ENCODE peak calls at places on chromosomes 3 and 15, in six cellular contexts. R is left lung, O is ovary, M is mesenchymal stem cell, D is NT2/D1, J is A673. S is an unnamed sample.

GRCh38 chr3:62480056-62480455 is 106.7 kb upstream of the FEZF2 start:
- DNase-seq in R (no peak), O (no peak), M (no peak), D (no peak), J (no peak), S (no peak)

GRCh38 chr15:36332301-36332700 is 247.1 kb upstream of the CDIN1 start:
- DNase-seq in R (no peak), O (no peak), M (peak; percentile 67), D (no peak), J (no peak), S (no peak)

GRCh38 chr15:95277266-95277665 is 1045.9 kb downstream of the MCTP2 start:
- DNase-seq in R (no peak), O (no peak), M (peak; percentile 86), D (no peak), J (no peak), S (no peak)

GRCh38 chr3:118380576-118380975 is 654.1 kb downstream of the IGSF11 start:
- DNase-seq in R (no peak), O (no peak), M (no peak), D (no peak), J (peak; percentile 3), S (no peak)

GRCh38 chr15:71732636-71733035 is 77.7 kb upstream of the NR2E3 start:
- DNase-seq in R (no peak), O (no peak), M (no peak), D (no peak), J (no peak), S (no peak)

GRCh38 chr3:62229201-62229600 is 144.1 kb downstream of the FEZF2 start:
- DNase-seq in R (no peak), O (no peak), M (no peak), D (no peak), J (no peak), S (no peak)

GRCh38 chr3:32334675-32335074 is 57.0 kb upstream of the CMTM7 start:
- DNase-seq in R (no peak), O (no peak), M (no peak), D (no peak), J (no peak), S (no peak)

GRCh38 chr3:51336261-51336660 is 48.8 kb upstream of the MANF start:
- DNase-seq in R (no peak), O (no peak), M (no peak), D (no peak), J (no peak), S (no peak)

GRCh38 chr3:165466856-165467255 is 270.7 kb upstream of the SLITRK3 start:
- DNase-seq in R (no peak), O (no peak), M (peak; percentile 42), D (no peak), J (no peak), S (no peak)

GRCh38 chr3:64067510-64068346 is 44.4 kb upstream of the PSMD6 start:
- DNase-seq in R (no peak), O (no peak), M (no peak), D (no peak), J (no peak), S (no peak)

GRCh38 chr15:44096596-44096995 is 98.5 kb downstream of the FRMD5 start:
- DNase-seq in R (no peak), O (no peak), M (no peak), D (no peak), J (no peak), S (no peak)

GRCh38 chr15:71810256-71811035 is at the start of gene NR2E3:
- DNase-seq in R (peak; percentile 61), O (no peak), M (no peak), D (no peak), J (no peak), S (peak; percentile 97)

GRCh38 chr3:147699175-147699838 is 290.1 kb downstream of the ZIC1 start:
- DNase-seq in R (no peak), O (no peak), M (peak; percentile 23), D (no peak), J (peak; percentile 33), S (no peak)

GRCh38 chr3:45580142-45580541 is 14.4 kb upstream of the LIMD1 start:
- DNase-seq in R (no peak), O (no peak), M (no peak), D (no peak), J (no peak), S (peak; percentile 84)

GRCh38 chr3:110314512-110315114 is 757.0 kb upstream of the NECTIN3 start:
- DNase-seq in R (no peak), O (peak; percentile 53), M (peak; percentile 68), D (peak; percentile 73), J (peak; percentile 81), S (peak; percentile 45)

GRCh38 chr15:101542306-101543025 is 53.0 kb upstream of the PCSK6 start:
- DNase-seq in R (no peak), O (no peak), M (no peak), D (no peak), J (peak; percentile 37), S (no peak)

GRCh38 chr3:135197856-135198255 is 402.8 kb downstream of the EPHB1 start:
- DNase-seq in R (no peak), O (no peak), M (no peak), D (no peak), J (no peak), S (no peak)

GRCh38 chr3:135197246-135197645 is 402.2 kb downstream of the EPHB1 start:
- DNase-seq in R (no peak), O (no peak), M (no peak), D (no peak), J (no peak), S (no peak)

GRCh38 chr3:135203026-135203425 is 408.0 kb downstream of the EPHB1 start:
- DNase-seq in R (no peak), O (no peak), M (no peak), D (no peak), J (no peak), S (no peak)

GRCh38 chr3:135199137-135199536 is 404.1 kb downstream of the EPHB1 start:
- DNase-seq in R (no peak), O (no peak), M (no peak), D (no peak), J (no peak), S (no peak)
- H3K4me1 ChIP-seq in R (no peaks in the 10 kb centered on the region), O (no peaks in the 10 kb centered on the region), M (no peaks in the 10 kb centered on the region), D (no peaks in the 10 kb centered on the region), J (no peaks in the 10 kb centered on the region), S (no peaks in the 10 kb centered on the region)

DNA sequence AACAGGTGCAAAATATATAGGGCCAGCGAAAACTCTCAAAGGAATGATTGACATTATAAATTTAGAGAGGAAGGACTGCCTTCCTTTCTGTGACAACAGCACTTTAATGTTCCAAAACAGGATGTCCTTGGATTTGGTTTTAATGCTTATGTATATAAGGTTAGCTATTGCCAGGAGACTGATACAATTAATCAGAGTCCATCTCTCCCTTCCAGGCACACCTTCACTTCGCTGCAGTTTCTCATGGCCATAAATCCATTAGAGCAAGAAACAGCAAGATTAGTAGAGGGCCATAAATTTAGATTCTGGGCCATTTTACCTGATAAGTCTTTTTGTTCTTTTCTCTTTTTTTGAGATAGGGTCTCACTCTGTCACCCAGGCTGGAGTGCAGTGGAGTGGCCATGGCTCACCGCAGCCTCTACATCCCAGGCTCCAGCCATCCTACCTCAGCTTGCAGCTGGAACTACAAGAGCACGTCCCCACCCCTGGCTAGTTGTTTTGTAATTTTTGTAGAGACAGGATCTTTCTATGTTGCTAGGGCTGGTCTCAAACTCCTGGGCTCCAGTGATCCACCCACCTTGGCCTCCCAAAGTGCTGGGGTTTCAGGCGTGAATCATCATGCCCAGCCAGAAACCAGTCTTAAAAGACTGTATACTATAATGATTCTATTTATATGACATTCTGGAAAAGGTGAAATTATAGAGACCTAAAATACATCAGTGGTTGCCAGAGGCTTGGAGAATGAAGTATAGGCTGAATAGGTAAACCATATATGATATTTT is 15.7 kb upstream of the TFRC start:
- DNase-seq in R (no peak), O (no peak), M (no peak), D (no peak), J (no peak), S (no peak)
- H3K4me3 ChIP-seq in R (no peak overlapping the region), O (no peak overlapping the region), M (no peak overlapping the region), D (no peak overlapping the region), J (no peak overlapping the region), S (no peak overlapping the region)

GRCh38 chr3:56795097-56795806 is 6.5 kb downstream of the ARHGEF3 start:
- DNase-seq in R (no peak), O (no peak), M (peak; percentile 86), D (no peak), J (no peak), S (no peak)

GRCh38 chr3:56799251-56799882 is 2.4 kb downstream of the ARHGEF3 start:
- DNase-seq in R (no peak), O (no peak), M (peak; percentile 73), D (no peak), J (peak; percentile 51), S (peak; percentile 41)

GRCh38 chr3:56796202-56796601 is 5.5 kb downstream of the ARHGEF3 start:
- DNase-seq in R (no peak), O (no peak), M (peak; percentile 81), D (no peak), J (no peak), S (no peak)

GRCh38 chr3:56796996-56797395 is 4.8 kb downstream of the ARHGEF3 start:
- DNase-seq in R (no peak), O (no peak), M (no peak), D (no peak), J (no peak), S (no peak)

DNA sequence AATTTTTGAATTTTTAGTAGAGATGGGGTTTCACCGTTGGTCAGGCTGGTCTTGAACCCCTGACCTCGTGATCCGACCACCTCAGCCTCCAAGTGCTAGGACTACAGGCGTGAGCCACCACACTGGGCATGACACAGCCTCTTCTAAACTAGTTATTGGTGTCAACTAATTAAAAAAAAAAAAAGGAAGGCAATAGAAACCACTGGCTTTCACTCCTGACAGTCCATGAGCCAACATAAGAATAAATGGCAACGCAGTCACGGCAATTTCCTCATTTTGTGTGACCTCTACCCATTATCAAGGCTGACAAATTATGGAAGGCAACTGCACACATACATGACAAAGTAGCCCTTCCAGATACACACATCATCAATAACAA is 6.0 kb downstream of the ARHGEF3 start:
- DNase-seq in R (no peak), O (no peak), M (no peak), D (no peak), J (no peak), S (no peak)
- H3K4me1 ChIP-seq in R (peaks cover 20% of the 10 kb centered on the region), O (peaks cover 7% of the 10 kb centered on the region), M (peaks cover 4% of the 10 kb centered on the region), D (peaks cover 2% of the 10 kb centered on the region), J (no peaks in the 10 kb centered on the region), S (no peaks in the 10 kb centered on the region)

GRCh38 chr3:193944161-193944884 is 191.6 kb upstream of the HES1 start:
- DNase-seq in R (no peak), O (no peak), M (no peak), D (no peak), J (no peak), S (no peak)

GRCh38 chr3:193947636-193948035 is 188.3 kb upstream of the HES1 start:
- DNase-seq in R (no peak), O (no peak), M (no peak), D (no peak), J (no peak), S (no peak)

GRCh38 chr3:193946945-193947344 is 189.0 kb upstream of the HES1 start:
- DNase-seq in R (no peak), O (no peak), M (no peak), D (no peak), J (no peak), S (peak; percentile 22)

GRCh38 chr3:193943200-193943599 is 192.7 kb upstream of the HES1 start:
- DNase-seq in R (peak; percentile 74), O (no peak), M (no peak), D (no peak), J (no peak), S (peak; percentile 15)

DNA sequence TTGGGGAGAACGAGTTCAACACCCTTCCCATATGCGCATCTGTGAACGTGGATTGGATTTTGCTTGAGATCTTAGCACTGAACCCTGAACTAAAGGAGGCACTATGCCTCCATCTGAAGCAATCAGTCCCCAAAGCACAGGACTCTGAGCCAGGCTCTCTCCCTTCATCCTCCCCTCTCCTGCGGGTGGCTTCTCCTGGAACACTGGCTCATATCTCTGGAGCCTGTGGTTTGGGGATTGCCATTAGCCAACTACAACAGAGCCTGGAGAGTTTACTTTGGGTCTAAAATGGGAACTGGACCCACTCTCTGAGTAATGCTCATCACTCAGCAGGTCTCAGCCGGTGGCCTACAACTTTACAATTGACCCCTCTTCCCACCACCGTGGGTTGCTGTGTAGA is 190.8 kb upstream of the HES1 start:
- DNase-seq in R (no peak), O (no peak), M (no peak), D (no peak), J (no peak), S (no peak)
- H3K4me3 ChIP-seq in R (no peak overlapping the region), O (no peak overlapping the region), M (no peak overlapping the region), D (no peak overlapping the region), J (no peak overlapping the region), S (no peak overlapping the region)

S was measured in SJCRH30.